ENCODE peak calls at places on chromosomes 1 and 21, in four cellular contexts. U is K562, N is IMR-90, M is GM12878. B is an unnamed sample.

GRCh38 chr21:45870851-45871615 is 110.5 kb upstream of the COL6A1 start:
- DNase-seq in N (no peak), U (no peak), M (no peak), B (no peak)

GRCh38 chr1:202291961-202292712 is 49.6 kb downstream of the UBE2T start:
- DNase-seq in M (no peak), N (peak), U (no peak), B (peak)

GRCh38 chr1:207050428-207050767 is 610 bp downstream of the YOD1 start:
- DNase-seq in U (no peak), N (no peak), M (no peak), B (no peak)

GRCh38 chr1:156490401-156491032 is 10.1 kb downstream of the MEF2D start:
- DNase-seq in U (no peak), M (no peak), N (no peak), B (no peak)

GRCh38 chr21:32921632-32922230 is 104.0 kb upstream of the OLIG2 start:
- DNase-seq in N (peak), U (peak), M (no peak), B (peak)

GRCh38 chr1:27301582-27302199 is 20.3 kb upstream of the TMEM222 start:
- DNase-seq in U (no peak), M (no peak), N (no peak), B (no peak)

GRCh38 chr1:239732770-239733169 is 346.4 kb downstream of the CHRM3 start:
- DNase-seq in M (no peak), N (no peak), U (no peak), B (no peak)

GRCh38 chr1:102693345-102693744 is 415.0 kb downstream of the COL11A1 start:
- DNase-seq in U (no peak), M (no peak), N (no peak), B (no peak)

GRCh38 chr1:27622828-27623227 is 12.2 kb downstream of the FGR start:
- DNase-seq in M (no peak), N (no peak), U (no peak), B (no peak)

GRCh38 chr1:81850495-81850894 is 49.8 kb downstream of the ADGRL2 start:
- DNase-seq in N (no peak), M (no peak), U (no peak), B (no peak)

GRCh38 chr1:81847063-81847462 is 46.3 kb downstream of the ADGRL2 start:
- DNase-seq in M (no peak), U (no peak), N (no peak), B (no peak)

GRCh38 chr1:81851217-81851616 is 50.5 kb downstream of the ADGRL2 start:
- DNase-seq in U (no peak), N (no peak), M (no peak), B (no peak)

GRCh38 chr1:81846630-81847029 is 45.9 kb downstream of the ADGRL2 start:
- DNase-seq in N (no peak), U (no peak), M (no peak), B (no peak)

DNA sequence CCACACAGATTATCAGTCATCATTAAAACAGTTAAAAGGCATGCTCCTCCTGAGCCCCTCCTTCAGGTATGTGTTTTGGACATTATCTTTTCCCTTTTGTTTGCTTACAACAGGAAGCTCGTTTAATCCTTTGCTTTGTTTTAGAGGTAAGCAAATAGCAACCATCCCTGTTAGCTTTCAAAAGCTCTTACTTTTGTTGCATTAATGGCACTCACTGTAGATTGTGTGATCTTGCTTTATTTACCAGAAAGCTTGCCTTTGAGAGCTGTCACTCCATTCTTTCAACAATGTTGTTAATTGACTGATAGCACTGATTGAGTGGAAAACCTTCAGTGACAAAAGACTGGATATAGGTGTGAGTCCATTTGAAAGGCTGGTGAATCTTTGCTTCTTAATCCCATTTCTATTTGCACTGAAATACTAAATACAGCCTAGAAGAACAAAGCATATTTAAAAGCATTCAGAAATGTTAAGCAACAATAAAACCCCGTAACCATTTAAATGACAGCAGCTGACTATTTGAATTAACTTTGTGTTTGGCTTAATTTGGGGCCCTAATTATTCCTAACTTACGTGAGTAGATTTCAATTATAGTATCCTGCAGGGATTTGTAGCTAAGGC is 48.3 kb downstream of the ADGRL2 start:
- DNase-seq in U (no peak), N (no peak), M (no peak), B (no peak)
- TF ChIP-seq FOS in U (no peak), N (no peak), M (no peak), B (no peak)

GRCh38 chr1:91511386-91511785 is 10.7 kb downstream of the CDC7 start:
- DNase-seq in U (peak), N (peak), M (no peak), B (peak)
- TF ChIP-seq FOS in U (no peak), N (no peak), M (no peak), B (no peak)

DNA sequence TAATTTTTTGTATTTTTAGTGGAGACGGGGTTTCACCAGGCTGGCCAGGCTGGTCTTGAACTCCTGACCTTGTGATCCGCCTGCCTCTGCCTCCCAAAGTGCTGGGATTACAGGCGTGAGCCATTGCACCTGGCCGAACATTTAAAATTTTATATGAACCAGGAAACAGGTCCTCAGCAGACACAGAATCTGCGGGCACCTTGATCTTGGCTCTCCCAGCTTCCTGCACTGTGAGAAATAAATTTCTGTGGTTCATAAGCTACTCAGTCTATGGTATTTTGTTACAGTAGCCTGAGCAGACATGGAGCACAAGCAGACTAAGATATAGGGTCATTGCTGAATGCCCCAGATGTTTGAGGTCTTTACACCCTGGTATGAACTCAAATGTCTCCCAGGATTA is 23.6 kb upstream of the CTH start:
- DNase-seq in M (no peak), U (no peak), N (no peak), B (no peak)
- TF ChIP-seq FOS in M (no peak), U (no peak), N (no peak), B (no peak)

GRCh38 chr1:30904962-30905335 is 3.6 kb downstream of the SDC3 start:
- DNase-seq in U (no peak), M (no peak), N (no peak), B (no peak)

GRCh38 chr1:30905403-30905802 is 3.2 kb downstream of the SDC3 start:
- DNase-seq in M (no peak), U (no peak), N (no peak), B (no peak)

GRCh38 chr1:30906631-30907389 is 1.7 kb downstream of the SDC3 start:
- DNase-seq in U (no peak), N (no peak), M (no peak), B (no peak)

GRCh38 chr1:30907390-30907640 is 1.2 kb downstream of the SDC3 start:
- DNase-seq in N (no peak), U (no peak), M (no peak), B (no peak)

DNA sequence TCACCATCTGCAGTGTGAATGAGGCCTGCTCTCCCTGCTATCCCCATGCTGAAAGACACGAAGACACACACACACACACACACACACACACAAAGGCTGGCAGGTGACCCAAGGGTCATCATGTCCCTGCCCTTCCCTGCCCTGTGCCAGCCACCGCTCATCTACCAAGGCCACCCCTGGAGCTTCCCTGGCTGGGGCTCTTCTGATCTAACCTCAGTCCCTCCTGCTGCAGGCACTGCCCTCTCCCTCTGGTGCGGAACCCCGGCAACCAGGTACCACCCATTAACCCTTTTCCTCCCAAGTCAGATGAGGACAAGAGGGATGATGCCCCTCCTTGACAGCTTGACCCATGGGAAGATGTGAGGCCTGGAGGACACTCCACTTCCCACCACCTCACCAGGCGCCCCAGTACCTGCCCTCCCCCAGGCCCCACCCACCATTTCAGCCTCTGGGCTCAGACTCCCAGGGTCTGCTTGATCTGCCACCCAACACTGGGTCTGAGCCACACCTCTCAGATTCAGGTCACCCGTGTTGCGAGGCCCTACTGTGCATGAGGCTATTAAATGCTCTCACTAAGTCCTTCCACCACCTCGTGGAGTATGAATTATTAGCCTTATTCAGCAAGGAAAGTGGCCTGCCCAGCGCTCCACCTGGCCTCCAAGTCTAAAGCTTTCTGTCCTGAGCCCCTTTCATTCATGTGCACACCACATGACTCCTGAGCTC is 2.5 kb downstream of the SDC3 start:
- DNase-seq in U (no peak), N (no peak), M (no peak), B (no peak)
- TF ChIP-seq FOS in U (no peak), N (no peak), M (no peak), B (no peak)